ENCODE peak calls at places on chromosomes 11 and 22, in seven cellular contexts. N is H54, A is DMS153, Q is cardiac fibroblast, K is GM04503, F is NCI-H460, M is smooth muscle cell of the brain vasculature. R is an unnamed sample.

GRCh38 chr22:43008921-43009320 is 6.0 kb downstream of the PACSIN2 start:
- DNase-seq in N (no peak), A (no peak), Q (no peak), K (no peak), F (no peak), M (no peak), R (no peak)

GRCh38 chr11:125384825-125385224 is 111.2 kb downstream of the FEZ1 start:
- DNase-seq in N (no peak), A (no peak), Q (no peak), K (no peak), F (no peak), M (no peak), R (no peak)

GRCh38 chr11:76793834-76794291 is 10.7 kb downstream of the TSKU start:
- DNase-seq in N (no peak), A (no peak), Q (no peak), K (no peak), F (no peak), M (no peak), R (no peak)

GRCh38 chr11:1568451-1568911 is 3.6 kb downstream of the DUSP8 start:
- DNase-seq in N (no peak), A (no peak), Q (no peak), K (no peak), F (no peak), M (no peak), R (no peak)

GRCh38 chr11:74929431-74930363 is 19.2 kb downstream of the XRRA1 start:
- DNase-seq in N (no peak), A (peak; percentile 81), Q (peak; percentile 96), K (peak; percentile 70), F (peak; percentile 79), M (peak; percentile 86), R (no peak)

GRCh38 chr11:72430743-72431570 is 3.4 kb downstream of the CLPB start:
- DNase-seq in N (peak; percentile 56), A (peak; percentile 9), Q (peak; percentile 74), K (no peak), F (peak; percentile 38), M (no peak), R (peak; percentile 63)

GRCh38 chr11:18757742-18758294 is 31.8 kb upstream of the IGSF22 start:
- DNase-seq in N (no peak), A (no peak), Q (peak; percentile 15), K (no peak), F (no peak), M (no peak), R (no peak)

GRCh38 chr22:22207845-22208564 is 36.6 kb upstream of the VPREB1 start:
- DNase-seq in N (peak; percentile 10), A (peak; percentile 90), Q (peak; percentile 79), K (no peak), F (peak; percentile 40), M (peak; percentile 21), R (peak; percentile 94)

GRCh38 chr11:3121931-3122774 is 43.0 kb downstream of the OSBPL5 start:
- DNase-seq in N (no peak), A (no peak), Q (no peak), K (no peak), F (no peak), M (no peak), R (peak; percentile 41)

GRCh38 chr11:54985731-54986130 is 276.2 kb upstream of the TRIM48 start:
- DNase-seq in N (no peak), A (no peak), Q (no peak), K (no peak), F (no peak), M (no peak), R (no peak)

GRCh38 chr11:122186439-122187080 is 70.5 kb upstream of the BLID start:
- DNase-seq in N (no peak), A (no peak), Q (peak; percentile 98), K (peak; percentile 100), F (peak; percentile 62), M (no peak), R (no peak)

GRCh38 chr22:46902998-46903916 is 140.8 kb downstream of the TBC1D22A start:
- DNase-seq in N (no peak), A (no peak), Q (no peak), K (no peak), F (no peak), M (no peak), R (no peak)

R was measured in Peyer's patch.